ENCODE peak calls at places on chromosomes 16 and 17, in six cellular contexts. N is neural progenitor cell, V is GM23338, Q is HCT116, Z is SK-N-SH, C is PC-9. P is an unnamed sample.
A peak's percentile ranks its signal among the peaks of the same experiment; 100 is the strongest.

GRCh38 chr16:57591086-57591869 is 37.2 kb upstream of the ADGRG1 start:
- DNase-seq in N (peak; percentile 85), V (peak; percentile 87), Q (peak; percentile 76), Z (peak; percentile 81), C (peak; percentile 79), P (peak; percentile 89)

GRCh38 chr16:72247821-72248253 is 75.9 kb upstream of the PMFBP1 start:
- DNase-seq in N (no peak), V (no peak), Q (no peak), Z (no peak), C (no peak), P (peak; percentile 38)

GRCh38 chr16:71409038-71409775 is 32.6 kb downstream of the TLE7 start:
- DNase-seq in N (no peak), V (no peak), Q (no peak), Z (no peak), C (no peak), P (no peak)

GRCh38 chr17:31931781-31932180 is 5.0 kb upstream of the SUZ12 start:
- DNase-seq in N (no peak), V (no peak), Q (no peak), Z (no peak), C (no peak), P (no peak)

GRCh38 chr16:5615868-5616642 is 518.5 kb upstream of the EEF2KMT start:
- DNase-seq in N (peak; percentile 92), V (peak; percentile 88), Q (peak; percentile 24), Z (peak; percentile 84), C (peak; percentile 25), P (no peak)

GRCh38 chr17:31134526-31134925 is 39.7 kb downstream of the NF1 start:
- DNase-seq in N (no peak), V (no peak), Q (no peak), Z (no peak), C (no peak), P (peak; percentile 27)

GRCh38 chr17:28230011-28230410 is 89.0 kb upstream of the TMEM97 start:
- DNase-seq in N (no peak), V (peak; percentile 39), Q (no peak), Z (no peak), C (no peak), P (no peak)

GRCh38 chr17:17491546-17491988 is 4.6 kb downstream of the RASD1 start:
- DNase-seq in N (no peak), V (no peak), Q (no peak), Z (no peak), C (no peak), P (no peak)

GRCh38 chr16:30585022-30585399 is 486 bp downstream of the ZNF785 start:
- DNase-seq in N (peak; percentile 37), V (peak; percentile 70), Q (no peak), Z (peak; percentile 64), C (no peak), P (peak; percentile 22)

GRCh38 chr17:51260960-51261958 is 913 bp downstream of the UTP18 start:
- DNase-seq in N (peak; percentile 3), V (peak; percentile 91), Q (peak; percentile 35), Z (peak; percentile 90), C (peak; percentile 75), P (peak; percentile 40)

GRCh38 chr17:79630821-79631639 is 20.2 kb upstream of the RBFOX3 start:
- DNase-seq in N (no peak), V (no peak), Q (no peak), Z (peak; percentile 22), C (no peak), P (no peak)

GRCh38 chr16:4852221-4852872 is 5.1 kb downstream of the UBN1 start:
- DNase-seq in N (no peak), V (no peak), Q (no peak), Z (no peak), C (no peak), P (peak; percentile 36)

GRCh38 chr16:56603589-56603988 is 4.8 kb upstream of the MT2A start:
- DNase-seq in N (peak; percentile 54), V (peak; percentile 80), Q (peak; percentile 56), Z (peak; percentile 67), C (no peak), P (peak; percentile 37)

GRCh38 chr17:64200080-64201042 is 62.7 kb downstream of the TEX2 start:
- DNase-seq in N (no peak), V (peak; percentile 16), Q (no peak), Z (no peak), C (peak; percentile 14), P (peak; percentile 75)

GRCh38 chr16:89304181-89304851 is 86.8 kb downstream of the ZNF778 start:
- DNase-seq in N (no peak), V (no peak), Q (no peak), Z (no peak), C (no peak), P (no peak)

GRCh38 chr17:50174444-50174843 is 8.6 kb downstream of the SGCA start:
- DNase-seq in N (no peak), V (no peak), Q (no peak), Z (no peak), C (no peak), P (no peak)

GRCh38 chr16:8936421-8936820 is 27.3 kb downstream of the USP7 start:
- DNase-seq in N (peak; percentile 61), V (peak; percentile 87), Q (peak; percentile 16), Z (peak; percentile 68), C (peak; percentile 65), P (peak; percentile 30)

GRCh38 chr17:79026345-79027273 is 2.6 kb downstream of the C1QTNF1 start:
- DNase-seq in N (no peak), V (no peak), Q (peak; percentile 61), Z (peak; percentile 64), C (peak; percentile 73), P (peak; percentile 74)

GRCh38 chr16:74760007-74760767 is 14.4 kb downstream of the FA2H start:
- DNase-seq in N (no peak), V (no peak), Q (no peak), Z (no peak), C (no peak), P (peak; percentile 23)

GRCh38 chr17:57875109-57876022 is 25.5 kb upstream of the MRPS23 start:
- DNase-seq in N (peak; percentile 80), V (peak; percentile 91), Q (peak; percentile 90), Z (peak; percentile 70), C (peak; percentile 88), P (peak; percentile 98)

GRCh38 chr16:11094075-11094593 is 149.8 kb downstream of the CLEC16A start:
- DNase-seq in N (no peak), V (no peak), Q (peak; percentile 77), Z (no peak), C (peak; percentile 50), P (peak; percentile 90)

GRCh38 chr17:80980397-80981061 is 11.1 kb upstream of the CHMP6 start:
- DNase-seq in N (no peak), V (no peak), Q (no peak), Z (no peak), C (no peak), P (peak; percentile 50)

GRCh38 chr17:65629234-65629690 is 67.8 kb upstream of the AXIN2 start:
- DNase-seq in N (no peak), V (no peak), Q (no peak), Z (no peak), C (no peak), P (no peak)

GRCh38 chr16:87472935-87473334 is 19.9 kb downstream of the ZCCHC14 start:
- DNase-seq in N (no peak), V (no peak), Q (no peak), Z (peak; percentile 68), C (no peak), P (no peak)

GRCh38 chr16:87471278-87472141 is 21.3 kb downstream of the ZCCHC14 start:
- DNase-seq in N (peak; percentile 38), V (no peak), Q (no peak), Z (peak; percentile 54), C (no peak), P (no peak)

GRCh38 chr16:87472142-87472778 is 20.6 kb downstream of the ZCCHC14 start:
- DNase-seq in N (no peak), V (no peak), Q (no peak), Z (no peak), C (no peak), P (no peak)

GRCh38 chr16:87474566-87474996 is 18.2 kb downstream of the ZCCHC14 start:
- DNase-seq in N (no peak), V (no peak), Q (no peak), Z (peak; percentile 68), C (no peak), P (no peak)

GRCh38 chr16:87474017-87474416 is 18.8 kb downstream of the ZCCHC14 start:
- DNase-seq in N (no peak), V (no peak), Q (no peak), Z (no peak), C (no peak), P (no peak)
- TF ChIP-seq CTCF in N (no peak), V (no peak), Q (no peak), Z (no peak), C (no peak), P (no peak)

DNA sequence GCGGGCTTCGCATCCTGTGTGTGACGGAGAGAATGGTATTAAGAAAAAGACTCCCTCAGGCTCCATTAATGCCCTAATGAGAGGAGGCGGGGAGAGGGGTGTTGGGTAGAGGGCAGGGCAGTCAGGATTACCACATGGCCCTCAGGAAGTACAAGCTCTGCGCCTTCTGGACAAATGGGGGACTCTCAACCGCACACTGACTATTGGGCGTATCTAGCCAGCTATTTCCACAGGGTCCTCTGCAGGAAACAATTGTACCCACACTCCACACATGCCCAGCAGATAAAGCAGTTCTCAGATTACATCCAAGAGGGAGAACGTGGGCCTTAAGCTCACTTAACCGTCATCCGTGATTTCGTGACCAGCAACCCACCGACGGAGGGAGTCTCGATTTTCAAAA is 14.7 kb downstream of the NXN start:
- DNase-seq in N (peak; percentile 66), V (no peak), Q (no peak), Z (peak; percentile 59), C (no peak), P (peak; percentile 40)
- H4K20me1 ChIP-seq in N (peaks cover 51% of the 10 kb centered on the region), V (peaks cover 43% of the 10 kb centered on the region), Q (no peaks in the 10 kb centered on the region), Z (peaks cover 27% of the 10 kb centered on the region), C (peaks cover 8% of the 10 kb centered on the region), P (no peaks in the 10 kb centered on the region)

GRCh38 chr16:646679-647172 is 2.4 kb upstream of the WDR90 start:
- DNase-seq in N (no peak), V (no peak), Q (no peak), Z (no peak), C (no peak), P (no peak)
- H3K27ac ChIP-seq in N (no peak overlapping the region), V (no peak overlapping the region), Q (peak overlapping the region; percentile 96), Z (no peak overlapping the region), C (peak overlapping the region; percentile 65), P (no peak overlapping the region)

GRCh38 chr17:73841431-73842060 is 197.3 kb upstream of the SDK2 start:
- DNase-seq in N (peak; percentile 66), V (peak; percentile 74), Q (no peak), Z (peak; percentile 65), C (no peak), P (no peak)
- TF ChIP-seq CTCF in N (peak; percentile 78), V (peak; percentile 94), Q (peak; percentile 62), Z (no peak), C (peak; percentile 32), P (peak; percentile 82)

GRCh38 chr17:2624292-2624731 is 30.9 kb downstream of the PAFAH1B1 start:
- DNase-seq in N (no peak), V (peak; percentile 69), Q (no peak), Z (no peak), C (no peak), P (no peak)

GRCh38 chr17:2615882-2616281 is 22.4 kb downstream of the PAFAH1B1 start:
- DNase-seq in N (no peak), V (no peak), Q (no peak), Z (no peak), C (no peak), P (no peak)

DNA sequence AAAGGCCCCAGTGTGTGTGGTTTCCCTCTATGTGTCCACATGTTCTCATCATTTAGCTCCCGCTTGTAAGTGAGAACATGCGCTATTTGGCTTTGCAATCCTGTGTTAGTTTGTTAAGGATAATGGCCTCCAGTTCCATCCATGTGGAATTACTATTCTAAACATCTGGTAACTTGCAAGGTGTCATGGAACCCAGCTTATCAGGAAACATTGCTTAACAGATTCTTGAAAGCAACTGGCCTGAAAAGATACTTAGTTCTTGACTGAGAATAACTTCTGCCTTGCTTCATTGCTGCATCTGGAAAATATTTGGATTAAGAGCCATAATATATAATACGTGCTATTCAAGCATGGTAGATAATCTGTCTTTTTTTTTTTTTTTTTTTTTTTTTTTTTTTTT is 27.8 kb downstream of the PAFAH1B1 start:
- DNase-seq in N (no peak), V (no peak), Q (no peak), Z (no peak), C (no peak), P (no peak)
- H4K20me1 ChIP-seq in N (peaks cover 56% of the 10 kb centered on the region), V (peaks cover 50% of the 10 kb centered on the region), Q (peaks cover 28% of the 10 kb centered on the region), Z (peaks cover 99% of the 10 kb centered on the region), C (peaks cover 89% of the 10 kb centered on the region), P (no peaks in the 10 kb centered on the region)

P was measured in fibroblast of lung.